ENCODE peak calls at places on chromosomes 11 and 22, in ten cellular contexts. O is stimulated activated naive CD8-positive, alpha-beta T cell treated with anti-CD3 and anti-CD28 coated beads, Interleukin-15, amount 100 ng/mL, for 72 hours; Q is activated T-cell treated with anti-CD3 and anti-CD28 coated beads, Interleukin-2, amount 50 U/mL, for 48 hours; S is activated T-helper 9 cell treated with anti-CD3 and anti-CD28 coated beads, Interleukin-2, amount 50 U/mL, for 16 hours; G is hypothalamus; D is A172; A is lower lobe of right lung; Y is HEK293T; U is HS-5; P is endodermal cell. W is an unnamed sample.

GRCh38 chr11:26017903-26018750 is 313.8 kb upstream of the ANO3 start:
- DNase-seq in O (no peak), Q (no peak), S (no peak), G (no peak), D (no peak), A (no peak), Y (no peak), U (no peak), P (no peak), W (no peak)

GRCh38 chr22:23926561-23926960 is 32.4 kb downstream of the MIF start:
- DNase-seq in O (no peak), Q (no peak), S (no peak), G (no peak), D (no peak), A (no peak), Y (no peak), U (no peak), P (no peak), W (no peak)

GRCh38 chr11:3840289-3840869 is 380 bp downstream of the RHOG start:
- DNase-seq in O (peak), Q (peak), S (no peak), G (no peak), D (no peak), A (peak), Y (no peak), U (no peak), P (peak), W (no peak)

GRCh38 chr11:92026664-92027063 is 198.0 kb upstream of the FAT3 start:
- DNase-seq in O (no peak), Q (no peak), S (no peak), G (no peak), D (no peak), A (no peak), Y (no peak), U (no peak), P (no peak), W (peak)

GRCh38 chr22:38313384-38313955 is 3.8 kb downstream of the CSNK1E start:
- DNase-seq in O (no peak), Q (peak), S (no peak), G (no peak), D (peak), A (peak), Y (no peak), U (peak), P (no peak), W (no peak)

GRCh38 chr11:71489311-71490043 is 36.5 kb downstream of the NADSYN1 start:
- DNase-seq in O (peak), Q (peak), S (peak), G (no peak), D (peak), A (no peak), Y (no peak), U (no peak), P (no peak), W (no peak)

GRCh38 chr11:34234086-34234740 is 123.6 kb downstream of the ABTB2 start:
- DNase-seq in O (peak), Q (peak), S (peak), G (no peak), D (peak), A (no peak), Y (no peak), U (no peak), P (peak), W (no peak)

GRCh38 chr11:46210133-46210636 is 67.3 kb upstream of the CREB3L1 start:
- DNase-seq in O (no peak), Q (peak), S (no peak), G (no peak), D (peak), A (no peak), Y (no peak), U (peak), P (no peak), W (no peak)

GRCh38 chr11:10246991-10247390 is 47.0 kb downstream of the SBF2 start:
- DNase-seq in O (no peak), Q (no peak), S (no peak), G (no peak), D (no peak), A (no peak), Y (no peak), U (no peak), P (no peak), W (no peak)

GRCh38 chr11:115256326-115257197 is 247.7 kb downstream of the CADM1 start:
- DNase-seq in O (no peak), Q (no peak), S (no peak), G (no peak), D (no peak), A (no peak), Y (no peak), U (no peak), P (peak), W (no peak)

GRCh38 chr11:64207247-64208085 is 945 bp downstream of the FERMT3 start:
- DNase-seq in O (peak), Q (peak), S (peak), G (no peak), D (peak), A (peak), Y (no peak), U (no peak), P (no peak), W (no peak)

GRCh38 chr11:74524978-74525377 is 31.5 kb upstream of the LIPT2 start:
- DNase-seq in O (no peak), Q (no peak), S (no peak), G (no peak), D (no peak), A (no peak), Y (no peak), U (no peak), P (no peak), W (no peak)

GRCh38 chr11:83051760-83052671 is 19.7 kb downstream of the RAB30 start:
- DNase-seq in O (no peak), Q (no peak), S (no peak), G (peak), D (peak), A (no peak), Y (no peak), U (peak), P (no peak), W (peak)

GRCh38 chr22:29202231-29203192 is 3.2 kb upstream of the EMID1 start:
- DNase-seq in O (peak), Q (peak), S (peak), G (no peak), D (no peak), A (peak), Y (no peak), U (no peak), P (peak), W (no peak)

GRCh38 chr22:33684059-33684458 is 236.2 kb downstream of the LARGE1 start:
- DNase-seq in O (no peak), Q (no peak), S (no peak), G (no peak), D (no peak), A (no peak), Y (no peak), U (no peak), P (no peak), W (no peak)

W was measured in posterior cingulate gyrus.